ENCODE peak calls at places on chromosomes 7 and 10, in six cellular contexts. F is AG09319, W is GF-D8, Z is NCI-H345, A is Peyer's patch, V is midbrain. Q is an unnamed sample.

GRCh38 chr10:110978204-110978603 is 58.8 kb downstream of the SHOC2 start:
- DNase-seq in F (no peak), W (no peak), Z (no peak), A (no peak), V (no peak), Q (no peak)

GRCh38 chr10:132523561-132524442 is 13.8 kb upstream of the INPP5A start:
- DNase-seq in F (no peak), W (no peak), Z (no peak), A (peak), V (no peak), Q (no peak)

GRCh38 chr10:5387169-5387568 is 17.5 kb downstream of the TUBAL3 start:
- DNase-seq in F (no peak), W (no peak), Z (no peak), A (no peak), V (no peak), Q (no peak)

GRCh38 chr10:32939296-32940111 is 18.5 kb downstream of the ITGB1 start:
- DNase-seq in F (no peak), W (no peak), Z (no peak), A (no peak), V (no peak), Q (no peak)

GRCh38 chr7:2709553-2710165 is 21.7 kb downstream of the AMZ1 start:
- DNase-seq in F (no peak), W (peak), Z (peak), A (peak), V (peak), Q (no peak)

GRCh38 chr7:123797673-123798526 is 47.1 kb upstream of the HYAL4 start:
- DNase-seq in F (peak), W (no peak), Z (peak), A (no peak), V (peak), Q (peak)

GRCh38 chr10:49647985-49648795 is 31.3 kb upstream of the C10orf53 start:
- DNase-seq in F (no peak), W (no peak), Z (no peak), A (no peak), V (no peak), Q (no peak)

GRCh38 chr7:95723583-95724180 is 48.7 kb upstream of the DYNC1I1 start:
- DNase-seq in F (peak), W (no peak), Z (peak), A (no peak), V (peak), Q (peak)

GRCh38 chr7:35420657-35421056 is 166.8 kb upstream of the TBX20 start:
- DNase-seq in F (no peak), W (no peak), Z (no peak), A (no peak), V (no peak), Q (no peak)

GRCh38 chr10:132706701-132707100 is 79.2 kb downstream of the NKX6-2 start:
- DNase-seq in F (no peak), W (no peak), Z (no peak), A (peak), V (no peak), Q (no peak)

GRCh38 chr10:133013478-133013877 is 71.1 kb upstream of the CFAP46 start:
- DNase-seq in F (no peak), W (peak), Z (no peak), A (no peak), V (no peak), Q (no peak)

GRCh38 chr7:79548616-79549206 is 95.2 kb upstream of the MAGI2 start:
- DNase-seq in F (no peak), W (no peak), Z (no peak), A (no peak), V (peak), Q (no peak)

GRCh38 chr10:123997486-123998196 is 95.8 kb downstream of the CHST15 start:
- DNase-seq in F (peak), W (no peak), Z (no peak), A (no peak), V (no peak), Q (no peak)

GRCh38 chr10:91596821-91597396 is 36.0 kb downstream of the PPP1R3C start:
- DNase-seq in F (no peak), W (no peak), Z (no peak), A (no peak), V (no peak), Q (no peak)

GRCh38 chr10:93198401-93199175 is 124.9 kb downstream of the CYP26A1 start:
- DNase-seq in F (no peak), W (no peak), Z (no peak), A (no peak), V (no peak), Q (peak)

GRCh38 chr10:100174699-100175677 is 10.8 kb downstream of the ERLIN1 start:
- DNase-seq in F (no peak), W (no peak), Z (no peak), A (no peak), V (no peak), Q (no peak)

Q was measured in NCI-H146.